ENCODE peak calls at places on chromosomes 7 and 10, in seven cellular contexts. T is AG09319, K is lung, E is mammary epithelial cell, R is astrocyte of the spinal cord, U is RWPE1, O is body of pancreas. F is an unnamed sample.

GRCh38 chr7:44313621-44314031 is 11.8 kb downstream of the CAMK2B start:
- DNase-seq in T (no peak), O (no peak), E (no peak), R (no peak), U (no peak), K (no peak), F (no peak)

GRCh38 chr10:660413-660979 is 29.0 kb downstream of the DIP2C start:
- DNase-seq in U (no peak), K (no peak), T (no peak), R (no peak), O (no peak), E (no peak), F (no peak)

GRCh38 chr7:116499168-116500070 is at the start of gene CAV2:
- DNase-seq in O (peak; percentile 76), K (peak; percentile 72), T (no peak), R (peak; percentile 50), U (peak; percentile 74), E (peak; percentile 96), F (peak; percentile 79)

GRCh38 chr7:417625-417889 is 102.1 kb downstream of the PDGFA start:
- DNase-seq in E (no peak), R (no peak), O (peak; percentile 5), U (no peak), K (no peak), T (no peak), F (no peak)

GRCh38 chr10:52961298-52961697 is 188.7 kb upstream of the MBL2 start:
- DNase-seq in K (no peak), T (no peak), U (no peak), O (no peak), R (no peak), E (no peak), F (no peak)

GRCh38 chr10:5314866-5315265 is 49.9 kb upstream of the UCN3 start:
- DNase-seq in K (no peak), U (no peak), O (no peak), R (no peak), T (no peak), E (no peak), F (no peak)

GRCh38 chr7:35545831-35546230 is 149.1 kb downstream of the HERPUD2 start:
- DNase-seq in O (no peak), U (no peak), T (no peak), E (no peak), K (no peak), R (no peak), F (no peak)

GRCh38 chr10:80280071-80280800 is 9.2 kb downstream of the MAT1A start:
- DNase-seq in U (no peak), E (no peak), T (no peak), K (no peak), R (no peak), O (no peak), F (no peak)

GRCh38 chr10:98610301-98610700 is 163.6 kb upstream of the HPS1 start:
- DNase-seq in O (no peak), K (no peak), R (peak; percentile 33), U (no peak), T (no peak), E (peak; percentile 4), F (no peak)

GRCh38 chr10:16689227-16689626 is 128.0 kb downstream of the RSU1 start:
- DNase-seq in O (no peak), T (no peak), K (no peak), E (no peak), R (no peak), U (no peak), F (no peak)

GRCh38 chr7:106329971-106330733 is 45.4 kb upstream of the NAMPT start:
- DNase-seq in O (no peak), U (no peak), E (peak; percentile 74), T (peak; percentile 56), K (no peak), R (peak; percentile 72), F (peak; percentile 11)

GRCh38 chr7:116653204-116653603 is 18.8 kb upstream of the MET start:
- DNase-seq in T (no peak), E (peak; percentile 93), K (no peak), R (peak; percentile 85), U (peak; percentile 93), O (no peak), F (peak; percentile 49)

GRCh38 chr7:36289833-36290661 is 99.6 kb upstream of the ANLN start:
- DNase-seq in R (no peak), U (no peak), E (no peak), T (no peak), K (peak; percentile 60), O (peak; percentile 97), F (peak; percentile 93)

GRCh38 chr10:45580781-45581496 is 91.6 kb downstream of the ZFAND4 start:
- DNase-seq in E (no peak), K (no peak), O (no peak), R (no peak), U (no peak), T (no peak), F (peak; percentile 4)

GRCh38 chr10:73000973-73001372 is 46.4 kb upstream of the PLA2G12B start:
- DNase-seq in U (no peak), O (no peak), R (no peak), E (no peak), T (no peak), K (no peak), F (no peak)

GRCh38 chr10:102744374-102745051 is 765 bp downstream of the WBP1L start:
- DNase-seq in R (peak; percentile 20), T (no peak), K (no peak), U (no peak), O (peak; percentile 28), E (no peak), F (no peak)

GRCh38 chr7:67618569-67619543 is 622.2 kb downstream of the TYW1 start:
- DNase-seq in O (no peak), R (no peak), K (no peak), E (no peak), T (no peak), U (no peak), F (no peak)
- TF ChIP-seq CTCF in O (no peak), R (no peak), K (no peak), E (no peak), T (no peak), U (no peak), F (no peak)

GRCh38 chr10:85794553-85794952 is 572.0 kb downstream of the GRID1 start:
- DNase-seq in T (no peak), R (no peak), U (no peak), E (no peak), O (no peak), K (no peak), F (no peak)

GRCh38 chr10:85792533-85792858 is 574.1 kb downstream of the GRID1 start:
- DNase-seq in K (no peak), R (no peak), O (no peak), T (no peak), E (no peak), U (no peak), F (no peak)

GRCh38 chr10:85790155-85790789 is 576.3 kb downstream of the GRID1 start:
- DNase-seq in U (no peak), E (no peak), K (no peak), R (no peak), O (no peak), T (no peak), F (no peak)

GRCh38 chr10:85789125-85789524 is 577.5 kb downstream of the GRID1 start:
- DNase-seq in R (no peak), K (no peak), U (no peak), O (no peak), E (no peak), T (no peak), F (no peak)

GRCh38 chr10:85791846-85792532 is 574.6 kb downstream of the GRID1 start:
- DNase-seq in E (no peak), U (no peak), R (peak; percentile 1), O (no peak), T (no peak), K (no peak), F (peak; percentile 6)
- TF ChIP-seq CTCF in E (no peak), U (no peak), R (peak; percentile 14), O (no peak), T (no peak), K (no peak), F (no peak)

GRCh38 chr10:78321500-78321899 is 287.8 kb downstream of the RPS24 start:
- DNase-seq in T (no peak), K (peak; percentile 24), E (no peak), U (no peak), R (no peak), O (no peak), F (no peak)

GRCh38 chr10:78319841-78320240 is 286.2 kb downstream of the RPS24 start:
- DNase-seq in K (peak; percentile 19), U (no peak), O (no peak), T (no peak), R (no peak), E (no peak), F (no peak)

GRCh38 chr10:78320990-78321389 is 287.3 kb downstream of the RPS24 start:
- DNase-seq in E (no peak), R (no peak), O (no peak), T (no peak), U (no peak), K (peak; percentile 4), F (no peak)

GRCh38 chr10:78319371-78319770 is 285.7 kb downstream of the RPS24 start:
- DNase-seq in O (no peak), E (no peak), R (no peak), K (no peak), T (no peak), U (no peak), F (no peak)

DNA sequence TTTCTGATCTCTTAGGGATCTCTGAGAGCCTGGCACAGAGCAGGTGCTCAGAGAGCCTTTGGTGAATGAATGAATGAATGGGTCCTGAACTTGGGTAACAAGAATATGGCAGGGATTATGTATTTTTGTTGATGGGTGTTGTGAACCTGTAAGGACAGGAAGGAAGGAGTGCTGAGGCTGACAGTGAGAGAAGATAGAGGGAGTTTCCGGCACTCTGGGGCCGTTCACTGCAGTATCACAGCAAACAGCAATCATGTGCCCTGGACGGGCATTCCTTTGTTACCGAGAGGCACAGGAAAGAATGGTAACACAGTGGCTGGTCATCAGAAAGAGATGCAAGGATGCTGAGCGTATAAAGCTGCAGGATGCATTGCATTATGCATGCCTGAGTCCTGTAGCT is 286.8 kb downstream of the RPS24 start:
- DNase-seq in T (no peak), E (no peak), U (no peak), R (no peak), K (peak; percentile 17), O (no peak), F (no peak)
- TF ChIP-seq CTCF in T (no peak), E (no peak), U (no peak), R (no peak), K (no peak), O (no peak), F (no peak)

DNA sequence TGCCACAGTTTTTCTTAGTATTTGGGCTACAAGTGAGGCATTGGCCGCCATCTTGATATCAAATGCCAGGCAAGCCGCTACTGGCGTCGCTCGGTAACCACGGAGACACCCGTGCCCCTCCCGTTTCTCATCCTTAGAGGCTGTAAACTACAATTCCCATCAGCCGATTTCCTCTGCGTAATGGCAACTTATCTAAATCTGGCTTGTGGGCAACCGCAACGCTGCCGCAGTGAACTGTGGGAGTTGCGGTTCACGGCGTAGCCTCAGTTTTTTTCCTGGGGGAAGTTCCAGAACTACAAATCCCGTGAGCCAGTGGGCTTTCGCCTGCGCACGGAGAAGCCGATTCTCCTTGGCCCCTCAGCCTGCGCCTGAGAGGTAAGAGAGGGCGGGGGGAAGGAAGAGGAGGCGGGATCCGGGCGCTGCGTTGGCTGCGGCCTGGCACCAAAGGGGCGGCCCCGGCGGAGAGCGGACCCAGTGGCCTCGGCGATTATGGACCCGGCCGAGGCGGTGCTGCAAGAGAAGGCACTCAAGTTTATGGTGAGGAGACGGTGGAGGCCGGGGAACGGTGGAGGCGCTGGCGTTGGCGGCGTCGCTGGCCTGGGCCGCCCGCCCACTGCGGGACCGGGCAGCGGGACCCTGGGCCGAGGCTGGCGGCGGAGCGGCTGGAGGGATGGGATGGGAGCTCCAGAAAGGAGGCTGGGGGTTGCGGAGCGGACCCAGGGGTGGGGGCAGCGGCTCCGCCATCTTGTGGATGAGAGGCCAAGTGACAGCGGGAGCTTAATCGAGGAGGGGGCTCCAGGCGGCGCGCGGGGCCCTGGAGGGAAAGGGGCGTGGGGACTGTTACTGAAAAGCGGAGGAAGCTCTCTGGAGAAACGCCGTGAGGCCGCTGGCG is at the start of gene BTRC:
- DNase-seq in E (peak; percentile 100), R (peak; percentile 100), O (peak; percentile 97), K (peak; percentile 97), T (peak; percentile 97), U (peak; percentile 96), F (peak; percentile 90)
- TF ChIP-seq CTCF in E (peak; percentile 1), R (no peak), O (no peak), K (no peak), T (no peak), U (no peak), F (no peak)

F was measured in Calu3.